ENCODE peak calls at places on chromosomes 4 and X, in four cellular contexts. One of them, this sample, is unnamed.

GRCh38 chrX:119228506-119229290 is 7.4 kb upstream of the PGRMC1 start:
- DNase-seq in A549: no peak
- DNase-seq in HepG2: no peak
- DNase-seq in GM12878: no peak
- DNase-seq in this sample: no peak

GRCh38 chrX:29090811-29091210 is 503.6 kb downstream of the IL1RAPL1 start:
- DNase-seq in HepG2: no peak
- DNase-seq in A549: no peak
- DNase-seq in GM12878: no peak
- DNase-seq in this sample: no peak

GRCh38 chr4:76733380-76733779 is 164.6 kb downstream of the SOWAHB start:
- DNase-seq in GM12878: no peak
- DNase-seq in HepG2: no peak
- DNase-seq in A549: no peak
- DNase-seq in this sample: no peak

GRCh38 chr4:140935259-140935658 is 179.1 kb upstream of the TBC1D9 start:
- DNase-seq in HepG2: no peak
- DNase-seq in A549: no peak
- DNase-seq in GM12878: no peak
- DNase-seq in this sample: no peak

GRCh38 chr4:53376900-53377299 is 541 bp upstream of the FIP1L1 start:
- DNase-seq in HepG2: no peak
- DNase-seq in GM12878: no peak
- DNase-seq in A549: no peak
- DNase-seq in this sample: no peak

GRCh38 chr4:26870576-26871260 is 10.1 kb downstream of the STIM2 start:
- DNase-seq in GM12878: no peak
- DNase-seq in HepG2: no peak
- DNase-seq in A549: no peak
- DNase-seq in this sample: no peak

GRCh38 chrX:125131146-125131545 is 188.5 kb upstream of the TEX13C start:
- DNase-seq in GM12878: no peak
- DNase-seq in A549: no peak
- DNase-seq in HepG2: peak
- DNase-seq in this sample: no peak

GRCh38 chrX:41491267-41492004 is 44.3 kb downstream of the NYX start:
- DNase-seq in GM12878: no peak
- DNase-seq in HepG2: no peak
- DNase-seq in A549: peak
- DNase-seq in this sample: no peak

GRCh38 chrX:154727418-154728323 is 23.2 kb downstream of the GAB3 start:
- DNase-seq in HepG2: no peak
- DNase-seq in A549: no peak
- DNase-seq in GM12878: no peak
- DNase-seq in this sample: no peak

GRCh38 chrX:97050413-97050812 is 166.7 kb downstream of the RPA4 start:
- DNase-seq in A549: no peak
- DNase-seq in HepG2: no peak
- DNase-seq in GM12878: no peak
- DNase-seq in this sample: no peak

GRCh38 chr4:127809173-127809800 is 27.2 kb downstream of the HSPA4L start:
- DNase-seq in GM12878: no peak
- DNase-seq in HepG2: peak
- DNase-seq in A549: no peak
- DNase-seq in this sample: no peak

GRCh38 chrX:86348669-86349068 is 200.4 kb downstream of the DACH2 start:
- DNase-seq in HepG2: peak
- DNase-seq in GM12878: no peak
- DNase-seq in A549: no peak
- DNase-seq in this sample: no peak

GRCh38 chr4:186058253-186058979 is 10.5 kb upstream of the TLR3 start:
- DNase-seq in GM12878: peak
- DNase-seq in HepG2: no peak
- DNase-seq in A549: no peak
- DNase-seq in this sample: no peak

GRCh38 chr4:185640809-185641675 is 105.7 kb upstream of the PDLIM3 start:
- DNase-seq in HepG2: peak
- DNase-seq in A549: peak
- DNase-seq in GM12878: peak
- DNase-seq in this sample: peak

GRCh38 chrX:153700376-153700945 is 12.7 kb downstream of the SLC6A8 start:
- DNase-seq in HepG2: no peak
- DNase-seq in A549: no peak
- DNase-seq in GM12878: no peak
- DNase-seq in this sample: no peak

GRCh38 chrX:99398578-99398977 is 1011.5 kb downstream of the PCDH19 start:
- DNase-seq in HepG2: no peak
- DNase-seq in GM12878: no peak
- DNase-seq in A549: no peak
- DNase-seq in this sample: no peak

GRCh38 chrX:154019633-154020499 is at the start of gene IRAK1:
- DNase-seq in GM12878: no peak
- DNase-seq in HepG2: no peak
- DNase-seq in A549: peak
- DNase-seq in this sample: peak

GRCh38 chr4:40247350-40247749 is 50.5 kb downstream of the RHOH start:
- DNase-seq in GM12878: no peak
- DNase-seq in A549: no peak
- DNase-seq in HepG2: no peak
- DNase-seq in this sample: no peak

GRCh38 chrX:9308426-9308825 is 156.4 kb upstream of the TBL1X start:
- DNase-seq in A549: no peak
- DNase-seq in GM12878: no peak
- DNase-seq in HepG2: no peak
- DNase-seq in this sample: no peak

GRCh38 chr4:119851649-119852048 is 215.0 kb downstream of the MAD2L1 start:
- DNase-seq in GM12878: no peak
- DNase-seq in HepG2: no peak
- DNase-seq in A549: no peak
- DNase-seq in this sample: no peak

GRCh38 chrX:68084765-68085164 is 348.5 kb downstream of the OPHN1 start:
- DNase-seq in HepG2: no peak
- DNase-seq in A549: no peak
- DNase-seq in GM12878: no peak
- DNase-seq in this sample: no peak

GRCh38 chr4:53586121-53586816 is 5.0 kb downstream of the LNX1 start:
- DNase-seq in GM12878: no peak
- DNase-seq in HepG2: no peak
- DNase-seq in A549: no peak
- DNase-seq in this sample: no peak

GRCh38 chrX:135193740-135194139 is 22.5 kb upstream of the CT55 start:
- DNase-seq in A549: no peak
- DNase-seq in GM12878: no peak
- DNase-seq in HepG2: no peak
- DNase-seq in this sample: no peak

GRCh38 chrX:74446876-74447275 is 25.6 kb downstream of the SLC16A2 start:
- DNase-seq in HepG2: no peak
- DNase-seq in GM12878: no peak
- DNase-seq in A549: no peak
- DNase-seq in this sample: no peak

GRCh38 chr4:1635452-1635851 is 48.7 kb downstream of the FAM53A start:
- DNase-seq in HepG2: peak
- DNase-seq in A549: no peak
- DNase-seq in GM12878: no peak
- DNase-seq in this sample: no peak
- TF ChIP-seq KDM1A in HepG2: no peak
- TF ChIP-seq KDM1A in A549: no peak
- TF ChIP-seq KDM1A in GM12878: no peak
- TF ChIP-seq KDM1A in this sample: no peak

GRCh38 chr4:5338511-5338910 is 287.2 kb downstream of the STK32B start:
- DNase-seq in HepG2: no peak
- DNase-seq in A549: no peak
- DNase-seq in GM12878: no peak
- DNase-seq in this sample: no peak
- TF ChIP-seq KDM1A in HepG2: no peak
- TF ChIP-seq KDM1A in A549: no peak
- TF ChIP-seq KDM1A in GM12878: no peak
- TF ChIP-seq KDM1A in this sample: no peak

GRCh38 chr4:10085386-10085785 is 31.2 kb downstream of the WDR1 start:
- DNase-seq in HepG2: no peak
- DNase-seq in GM12878: no peak
- DNase-seq in A549: no peak
- DNase-seq in this sample: no peak
- TF ChIP-seq KDM1A in HepG2: no peak
- TF ChIP-seq KDM1A in GM12878: no peak
- TF ChIP-seq KDM1A in A549: no peak
- TF ChIP-seq KDM1A in this sample: no peak

DNA sequence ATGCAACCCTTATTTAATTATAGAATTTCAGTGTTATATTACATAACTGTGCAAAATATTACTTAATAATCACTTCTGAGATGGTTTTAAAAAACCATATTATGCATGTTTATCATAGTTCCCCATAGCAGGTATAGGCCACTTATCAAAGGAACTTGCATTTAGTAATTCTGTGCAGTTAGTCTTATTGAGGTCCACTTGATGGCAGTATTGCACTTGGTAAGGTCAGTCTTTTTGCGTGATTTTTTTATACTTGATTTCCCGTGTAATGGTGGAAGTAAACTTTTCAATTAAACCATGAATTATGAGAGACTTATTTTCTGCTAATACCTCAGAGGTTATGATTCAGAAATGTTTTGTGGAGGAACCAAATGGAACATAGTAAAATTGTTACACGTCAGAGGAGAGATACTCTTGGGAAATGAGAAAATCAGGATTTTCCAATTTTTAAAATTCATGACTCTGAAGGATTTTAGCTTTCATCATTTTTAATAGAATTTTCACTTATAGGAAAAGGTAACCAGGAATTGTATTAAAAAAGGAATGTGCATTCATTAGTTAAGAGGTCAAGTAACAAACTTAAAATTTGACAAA is 230.0 kb downstream of the CCSER1 start:
- DNase-seq in A549: peak
- DNase-seq in GM12878: no peak
- DNase-seq in HepG2: peak
- DNase-seq in this sample: no peak
- TF ChIP-seq KDM1A in A549: no peak
- TF ChIP-seq KDM1A in GM12878: no peak
- TF ChIP-seq KDM1A in HepG2: no peak
- TF ChIP-seq KDM1A in this sample: no peak

This sample was measured in K562.